ENCODE peak calls at places on chromosome 10, in six cellular contexts. R is upper lobe of left lung, B is epithelial cell of esophagus, J is ovary, W is left ventricle myocardium inferior, Q is BE2C. V is an unnamed sample.

GRCh38 chr10:61635946-61636345 is 26.8 kb upstream of the CABCOCO1 start:
- DNase-seq in R (no peak), B (peak), W (no peak), Q (no peak), J (no peak), V (no peak)

GRCh38 chr10:42877496-42878030 is 95.0 kb downstream of the BMS1 start:
- DNase-seq in B (no peak), R (no peak), W (no peak), J (no peak), Q (no peak), V (peak)

GRCh38 chr10:61812052-61812721 is 89.3 kb upstream of the ARID5B start:
- DNase-seq in Q (no peak), R (no peak), B (no peak), W (no peak), J (no peak), V (no peak)

GRCh38 chr10:116170815-116171250 is 102.2 kb downstream of the GFRA1 start:
- DNase-seq in Q (no peak), W (no peak), J (no peak), B (no peak), R (no peak), V (no peak)

GRCh38 chr10:23294638-23295247 is 49.9 kb downstream of the C10orf67 start:
- DNase-seq in R (no peak), B (peak), W (no peak), Q (no peak), J (no peak), V (no peak)

GRCh38 chr10:71555760-71556159 is 159.0 kb downstream of the CDH23 start:
- DNase-seq in J (no peak), R (no peak), Q (no peak), B (no peak), W (no peak), V (no peak)

GRCh38 chr10:68153473-68154210 is 44.4 kb downstream of the MYPN start:
- DNase-seq in Q (peak), R (no peak), W (no peak), J (peak), B (peak), V (no peak)

GRCh38 chr10:125687507-125688185 is 4.7 kb upstream of the TEX36 start:
- DNase-seq in Q (no peak), B (peak), R (no peak), J (no peak), W (no peak), V (no peak)

GRCh38 chr10:119919823-119920222 is 27.3 kb downstream of the SEC23IP start:
- DNase-seq in B (no peak), R (no peak), W (no peak), J (no peak), Q (no peak), V (no peak)

GRCh38 chr10:97280783-97281182 is 11.7 kb downstream of the ARHGAP19 start:
- DNase-seq in B (no peak), R (no peak), Q (no peak), W (no peak), J (no peak), V (no peak)

GRCh38 chr10:124657806-124658205 is 86.4 kb downstream of the FAM53B start:
- DNase-seq in Q (no peak), R (no peak), J (no peak), B (no peak), W (no peak), V (peak)

GRCh38 chr10:91683976-91684375 is 51.1 kb upstream of the PPP1R3C start:
- DNase-seq in W (no peak), Q (no peak), J (no peak), B (peak), R (no peak), V (no peak)

GRCh38 chr10:21926949-21927348 is 76.6 kb downstream of the DNAJC1 start:
- DNase-seq in J (no peak), B (peak), Q (no peak), R (no peak), W (no peak), V (no peak)

GRCh38 chr10:71696635-71697326 is 22.8 kb downstream of the C10orf105 start:
- DNase-seq in Q (peak), W (peak), B (peak), J (peak), R (no peak), V (no peak)

GRCh38 chr10:1256139-1256720 is 200.0 kb downstream of the WDR37 start:
- DNase-seq in J (no peak), B (no peak), W (no peak), Q (no peak), R (no peak), V (no peak)
- H3K4me3 ChIP-seq in J (no peak), B (no peak), W (no peak), Q (no peak), R (no peak), V (no peak)

GRCh38 chr10:118875087-118875486 is 120.3 kb upstream of the CACUL1 start:
- DNase-seq in B (no peak), W (no peak), Q (no peak), R (no peak), J (no peak), V (no peak)
- H3K4me3 ChIP-seq in B (no peak), W (no peak), Q (no peak), R (no peak), J (no peak), V (no peak)

DNA sequence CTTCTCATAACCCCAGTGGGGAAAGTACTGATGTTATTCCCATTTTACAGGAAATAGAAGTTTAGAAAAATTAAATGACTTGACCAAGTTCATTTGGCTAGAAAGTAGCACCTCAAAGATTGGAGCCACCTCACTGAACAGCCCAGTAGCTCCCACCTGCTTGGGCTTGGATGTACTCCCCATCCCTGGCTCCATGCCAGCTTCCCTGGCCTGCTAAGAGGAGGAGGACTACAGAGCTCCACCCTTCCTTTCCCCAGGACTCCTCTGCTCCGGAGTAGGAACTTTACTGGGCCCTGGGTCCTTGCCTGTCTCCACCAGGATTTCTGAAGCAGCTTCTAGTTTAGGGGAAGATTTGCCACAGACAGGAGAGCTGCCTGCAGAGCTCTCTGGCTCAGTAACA is 3.1 kb downstream of the HPS6 start:
- DNase-seq in J (peak), W (no peak), B (no peak), Q (peak), R (no peak), V (no peak)
- H3K4me3 ChIP-seq in J (no peak), W (no peak), B (no peak), Q (no peak), R (no peak), V (no peak)

GRCh38 chr10:24849537-24850299 is 102.7 kb downstream of the PRTFDC1 start:
- DNase-seq in Q (no peak), W (no peak), J (no peak), B (peak), R (no peak), V (no peak)

GRCh38 chr10:24850726-24851300 is 101.6 kb downstream of the PRTFDC1 start:
- DNase-seq in J (no peak), B (no peak), R (no peak), W (no peak), Q (no peak), V (no peak)

GRCh38 chr10:24848169-24848688 is 104.2 kb downstream of the PRTFDC1 start:
- DNase-seq in B (no peak), R (no peak), W (no peak), J (no peak), Q (no peak), V (no peak)

GRCh38 chr10:24847476-24847875 is 104.9 kb downstream of the PRTFDC1 start:
- DNase-seq in Q (no peak), W (no peak), J (no peak), B (no peak), R (no peak), V (no peak)

DNA sequence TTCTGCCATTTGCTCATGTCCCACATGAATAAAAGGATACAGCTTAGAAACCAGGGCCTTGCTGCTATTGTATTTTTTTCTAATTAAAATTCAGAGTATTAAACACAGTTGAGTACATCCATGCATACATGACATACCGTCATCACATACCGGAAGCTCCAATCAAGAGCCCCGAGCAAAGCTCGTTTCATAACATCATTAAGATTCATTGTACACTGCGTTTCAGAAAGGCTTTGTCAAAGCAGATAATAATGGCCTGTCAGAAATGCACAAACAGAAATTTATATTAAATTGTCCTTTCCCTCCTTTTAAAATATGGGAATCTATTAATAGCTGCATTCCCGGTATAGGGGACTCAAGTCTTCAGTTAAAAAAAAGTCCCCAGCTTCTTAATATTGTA is 103.4 kb downstream of the PRTFDC1 start:
- DNase-seq in B (peak), W (no peak), J (no peak), Q (no peak), R (no peak), V (no peak)
- H3K4me3 ChIP-seq in B (peak), W (no peak), J (no peak), Q (no peak), R (peak), V (no peak)

DNA sequence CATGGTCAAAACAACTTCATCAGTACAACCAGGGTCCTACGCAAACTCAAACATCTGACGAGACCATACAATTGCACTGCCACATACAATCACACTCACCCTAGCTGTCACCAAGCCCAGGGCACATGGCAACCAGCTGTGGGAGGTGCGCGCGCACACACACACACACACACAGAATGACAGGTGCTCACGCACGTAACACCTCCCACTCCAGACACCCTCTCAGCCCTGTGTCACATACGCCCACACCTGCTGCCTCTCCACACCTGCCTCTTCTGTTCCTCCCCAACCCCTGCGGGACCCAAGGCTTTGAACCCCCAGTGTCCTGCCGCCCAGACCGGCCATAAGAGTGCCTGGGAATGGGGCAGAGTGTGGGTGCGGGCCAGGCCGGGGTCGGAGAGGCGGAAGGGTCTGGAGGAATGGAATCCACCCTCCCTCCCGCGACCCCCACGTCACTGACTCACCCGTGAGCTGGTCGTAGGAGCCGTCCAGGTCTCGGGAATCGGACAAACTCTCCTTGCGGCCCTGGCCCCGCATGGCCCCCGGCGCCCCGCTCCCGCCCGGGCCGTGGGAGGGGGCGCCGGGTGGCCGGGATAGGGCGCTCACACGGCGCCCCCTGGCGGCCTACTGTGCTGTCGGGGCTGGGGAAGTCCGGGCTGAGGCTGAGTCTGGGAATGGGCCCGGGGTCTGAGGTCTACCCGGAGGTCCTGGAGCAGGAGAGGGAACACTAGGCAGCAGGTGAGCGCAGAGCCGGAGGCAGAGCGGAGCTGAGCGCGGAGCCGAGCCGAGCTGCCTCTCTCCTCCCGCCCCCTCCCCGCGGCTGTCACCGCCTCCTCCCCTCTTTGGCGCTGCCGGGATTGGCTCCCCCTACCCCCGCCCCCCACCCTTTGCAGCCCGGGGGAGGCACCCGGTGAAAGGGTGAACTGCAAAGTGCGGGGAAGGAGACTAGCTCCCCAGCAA is at the start of gene KCNIP2:
- DNase-seq in J (no peak), B (no peak), W (peak), Q (peak), R (peak), V (peak)
- H3K4me3 ChIP-seq in J (no peak), B (no peak), W (peak), Q (peak), R (peak), V (no peak)

V was measured in kidney.